ENCODE peak calls at places on chromosome 7, in nine cellular contexts. One of them, this sample, is unnamed.

GRCh38 chr7:74217455-74218342 is 7.9 kb downstream of the LAT2 start:
- DNase-seq in glutamatergic neuron: no peak
- DNase-seq in fibroblast of pulmonary artery: no peak
- DNase-seq in HFFc6: no peak
- DNase-seq in B cell: peak
- DNase-seq in foreskin keratinocyte: no peak
- DNase-seq in H1: no peak
- DNase-seq in AG09309: no peak
- DNase-seq in tibial artery: no peak
- DNase-seq in this sample: no peak

GRCh38 chr7:146961617-146962016 is 845.0 kb downstream of the CNTNAP2 start:
- DNase-seq in glutamatergic neuron: no peak
- DNase-seq in fibroblast of pulmonary artery: peak
- DNase-seq in HFFc6: no peak
- DNase-seq in B cell: no peak
- DNase-seq in foreskin keratinocyte: peak
- DNase-seq in H1: no peak
- DNase-seq in AG09309: peak
- DNase-seq in tibial artery: no peak
- DNase-seq in this sample: peak

GRCh38 chr7:151452141-151452571 is 12.2 kb upstream of the CRYGN start:
- DNase-seq in glutamatergic neuron: no peak
- DNase-seq in fibroblast of pulmonary artery: no peak
- DNase-seq in HFFc6: no peak
- DNase-seq in B cell: no peak
- DNase-seq in foreskin keratinocyte: no peak
- DNase-seq in H1: no peak
- DNase-seq in AG09309: no peak
- DNase-seq in tibial artery: no peak
- DNase-seq in this sample: no peak

GRCh38 chr7:76071316-76072242 is 23.7 kb downstream of the MDH2 start:
- DNase-seq in glutamatergic neuron: no peak
- DNase-seq in fibroblast of pulmonary artery: peak
- DNase-seq in HFFc6: no peak
- DNase-seq in B cell: no peak
- DNase-seq in foreskin keratinocyte: no peak
- DNase-seq in H1: peak
- DNase-seq in AG09309: no peak
- DNase-seq in tibial artery: no peak
- DNase-seq in this sample: no peak

GRCh38 chr7:74289018-74289659 is at the start of gene CLIP2:
- DNase-seq in glutamatergic neuron: peak
- DNase-seq in fibroblast of pulmonary artery: peak
- DNase-seq in HFFc6: peak
- DNase-seq in B cell: peak
- DNase-seq in foreskin keratinocyte: peak
- DNase-seq in H1: peak
- DNase-seq in AG09309: no peak
- DNase-seq in tibial artery: peak
- DNase-seq in this sample: peak

GRCh38 chr7:74379938-74380337 is 73.8 kb upstream of the GTF2IRD1 start:
- DNase-seq in glutamatergic neuron: no peak
- DNase-seq in fibroblast of pulmonary artery: no peak
- DNase-seq in HFFc6: no peak
- DNase-seq in B cell: no peak
- DNase-seq in foreskin keratinocyte: no peak
- DNase-seq in H1: no peak
- DNase-seq in AG09309: no peak
- DNase-seq in tibial artery: peak
- DNase-seq in this sample: no peak

GRCh38 chr7:27693794-27694193 is 31.1 kb upstream of the HIBADH start:
- DNase-seq in glutamatergic neuron: no peak
- DNase-seq in fibroblast of pulmonary artery: peak
- DNase-seq in HFFc6: no peak
- DNase-seq in B cell: no peak
- DNase-seq in foreskin keratinocyte: no peak
- DNase-seq in H1: no peak
- DNase-seq in AG09309: no peak
- DNase-seq in tibial artery: no peak
- DNase-seq in this sample: no peak

GRCh38 chr7:70042533-70042932 is 444.3 kb downstream of the AUTS2 start:
- DNase-seq in glutamatergic neuron: no peak
- DNase-seq in fibroblast of pulmonary artery: peak
- DNase-seq in HFFc6: no peak
- DNase-seq in B cell: no peak
- DNase-seq in foreskin keratinocyte: peak
- DNase-seq in H1: no peak
- DNase-seq in AG09309: peak
- DNase-seq in tibial artery: no peak
- DNase-seq in this sample: no peak

GRCh38 chr7:45180084-45180986 is 22.7 kb downstream of the RAMP3 start:
- DNase-seq in glutamatergic neuron: no peak
- DNase-seq in fibroblast of pulmonary artery: no peak
- DNase-seq in HFFc6: no peak
- DNase-seq in B cell: no peak
- DNase-seq in foreskin keratinocyte: no peak
- DNase-seq in H1: no peak
- DNase-seq in AG09309: no peak
- DNase-seq in tibial artery: peak
- DNase-seq in this sample: no peak

GRCh38 chr7:45179666-45180065 is 22.1 kb downstream of the RAMP3 start:
- DNase-seq in glutamatergic neuron: no peak
- DNase-seq in fibroblast of pulmonary artery: no peak
- DNase-seq in HFFc6: no peak
- DNase-seq in B cell: no peak
- DNase-seq in foreskin keratinocyte: no peak
- DNase-seq in H1: no peak
- DNase-seq in AG09309: no peak
- DNase-seq in tibial artery: peak
- DNase-seq in this sample: no peak

GRCh38 chr7:45176886-45177731 is 19.5 kb downstream of the RAMP3 start:
- DNase-seq in glutamatergic neuron: no peak
- DNase-seq in fibroblast of pulmonary artery: no peak
- DNase-seq in HFFc6: no peak
- DNase-seq in B cell: peak
- DNase-seq in foreskin keratinocyte: no peak
- DNase-seq in H1: no peak
- DNase-seq in AG09309: no peak
- DNase-seq in tibial artery: peak
- DNase-seq in this sample: no peak

GRCh38 chr7:45177801-45178200 is 20.2 kb downstream of the RAMP3 start:
- DNase-seq in glutamatergic neuron: no peak
- DNase-seq in fibroblast of pulmonary artery: no peak
- DNase-seq in HFFc6: no peak
- DNase-seq in B cell: peak
- DNase-seq in foreskin keratinocyte: no peak
- DNase-seq in H1: no peak
- DNase-seq in AG09309: no peak
- DNase-seq in tibial artery: peak
- DNase-seq in this sample: no peak

DNA sequence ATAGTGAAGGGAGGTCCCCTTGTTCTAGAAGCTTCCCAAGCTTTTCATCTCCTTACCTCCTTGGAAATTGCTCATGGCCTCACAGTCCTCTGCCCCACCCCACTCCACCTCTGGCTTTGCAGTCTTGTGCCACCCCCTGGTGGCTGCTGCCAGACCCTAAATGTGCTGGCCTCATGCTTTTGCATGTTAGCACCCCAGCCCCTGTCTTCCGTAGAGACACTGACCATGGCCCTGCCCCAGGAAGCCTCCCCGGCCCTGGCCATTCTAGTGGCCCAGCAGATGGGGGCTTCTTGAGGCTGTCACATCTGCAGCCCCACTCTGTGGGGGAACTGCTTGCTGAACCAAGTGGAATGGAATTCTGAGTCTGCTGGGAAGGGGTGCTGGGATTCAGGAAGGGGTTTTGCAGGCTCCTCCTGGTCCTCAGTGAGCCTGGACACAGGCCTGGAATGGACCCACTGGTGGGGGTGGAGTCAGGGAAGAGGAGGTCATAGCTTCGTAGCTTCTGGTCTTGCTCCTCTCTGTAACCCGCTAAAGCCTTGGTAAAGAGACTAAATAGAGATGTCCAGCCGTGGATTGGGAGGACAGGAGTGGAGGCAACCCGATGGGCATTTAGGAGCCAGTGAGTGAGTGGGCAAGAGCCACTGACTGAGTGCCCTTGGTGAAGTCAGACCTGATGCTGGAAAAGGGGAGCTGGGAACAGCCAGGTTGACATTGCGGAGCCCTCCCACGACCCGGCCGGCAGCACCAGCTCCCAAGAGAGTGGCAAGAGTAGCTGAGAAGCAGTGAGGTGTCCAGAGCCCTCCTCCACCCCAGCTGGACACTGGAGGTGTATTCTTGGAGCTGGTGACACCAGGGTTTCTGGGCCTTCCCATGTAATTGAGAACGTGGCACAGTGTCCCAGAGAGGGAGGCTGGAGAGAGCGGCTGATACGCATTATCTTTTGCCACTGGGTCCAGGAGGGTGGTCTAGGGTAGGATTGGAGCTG is 20.9 kb downstream of the RAMP3 start:
- DNase-seq in glutamatergic neuron: no peak
- DNase-seq in fibroblast of pulmonary artery: no peak
- DNase-seq in HFFc6: no peak
- DNase-seq in B cell: no peak
- DNase-seq in foreskin keratinocyte: no peak
- DNase-seq in H1: no peak
- DNase-seq in AG09309: no peak
- DNase-seq in tibial artery: peak
- DNase-seq in this sample: peak
- TF ChIP-seq CTCF in glutamatergic neuron: no peak
- TF ChIP-seq CTCF in fibroblast of pulmonary artery: no peak
- TF ChIP-seq CTCF in HFFc6: peak
- TF ChIP-seq CTCF in B cell: no peak
- TF ChIP-seq CTCF in foreskin keratinocyte: peak
- TF ChIP-seq CTCF in H1: peak
- TF ChIP-seq CTCF in AG09309: no peak
- TF ChIP-seq CTCF in tibial artery: no peak
- TF ChIP-seq CTCF in this sample: no peak

DNA sequence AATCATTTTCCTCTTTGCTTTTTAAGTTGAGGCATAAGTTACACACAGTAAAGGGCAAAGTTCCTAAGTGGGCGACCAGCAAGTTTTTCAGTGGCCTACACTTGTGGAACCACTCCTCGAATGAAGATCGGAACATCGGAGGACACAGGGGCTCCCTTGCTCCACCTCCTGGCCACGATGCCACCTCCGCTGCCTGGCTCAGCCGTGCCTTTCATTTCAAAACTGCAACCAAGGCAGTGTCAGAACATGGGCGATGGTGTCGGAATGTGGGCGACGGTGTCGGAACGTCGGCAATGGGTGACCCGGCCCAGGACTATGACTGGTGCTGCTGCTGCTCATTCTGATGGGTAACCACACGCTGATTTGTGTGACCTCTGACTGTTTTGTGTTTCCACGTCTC is 9.6 kb upstream of the VIPR2 start:
- DNase-seq in glutamatergic neuron: no peak
- DNase-seq in fibroblast of pulmonary artery: no peak
- DNase-seq in HFFc6: no peak
- DNase-seq in B cell: no peak
- DNase-seq in foreskin keratinocyte: no peak
- DNase-seq in H1: no peak
- DNase-seq in AG09309: no peak
- DNase-seq in tibial artery: no peak
- DNase-seq in this sample: no peak
- TF ChIP-seq CTCF in glutamatergic neuron: no peak
- TF ChIP-seq CTCF in fibroblast of pulmonary artery: no peak
- TF ChIP-seq CTCF in HFFc6: no peak
- TF ChIP-seq CTCF in B cell: no peak
- TF ChIP-seq CTCF in foreskin keratinocyte: no peak
- TF ChIP-seq CTCF in H1: no peak
- TF ChIP-seq CTCF in AG09309: no peak
- TF ChIP-seq CTCF in tibial artery: no peak
- TF ChIP-seq CTCF in this sample: no peak

DNA sequence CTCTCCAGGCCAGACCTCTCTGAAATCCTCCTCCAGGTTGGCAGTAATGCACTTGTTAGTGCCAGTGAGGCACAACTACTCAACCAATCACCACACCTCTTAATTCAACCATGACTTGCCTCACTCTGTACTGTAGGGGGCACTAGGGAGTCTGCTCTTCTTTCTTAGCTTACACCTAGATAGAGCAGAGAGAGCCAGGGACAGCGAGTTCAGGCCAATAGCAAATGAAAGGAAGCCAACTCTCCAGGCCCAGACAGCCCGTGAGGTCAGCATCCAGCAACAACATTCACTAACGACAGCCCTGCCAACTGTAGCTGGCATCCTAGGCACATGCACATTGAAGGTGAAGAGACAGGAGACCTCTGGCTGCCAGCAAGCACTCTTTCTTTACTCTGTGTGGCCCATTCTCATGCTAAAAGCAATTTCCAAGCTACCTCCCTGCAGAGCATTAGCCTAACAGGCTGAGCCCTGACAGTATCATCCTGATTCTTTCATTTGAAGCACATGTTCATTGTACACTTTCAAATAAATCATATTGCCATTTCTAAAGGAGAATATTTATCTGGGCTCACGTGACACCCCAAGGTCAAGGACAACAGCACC is 136.3 kb downstream of the DPY19L1 start:
- DNase-seq in glutamatergic neuron: no peak
- DNase-seq in fibroblast of pulmonary artery: peak
- DNase-seq in HFFc6: no peak
- DNase-seq in B cell: no peak
- DNase-seq in foreskin keratinocyte: no peak
- DNase-seq in H1: peak
- DNase-seq in AG09309: no peak
- DNase-seq in tibial artery: no peak
- DNase-seq in this sample: peak
- TF ChIP-seq CTCF in glutamatergic neuron: peak
- TF ChIP-seq CTCF in fibroblast of pulmonary artery: peak
- TF ChIP-seq CTCF in HFFc6: no peak
- TF ChIP-seq CTCF in B cell: no peak
- TF ChIP-seq CTCF in foreskin keratinocyte: peak
- TF ChIP-seq CTCF in H1: peak
- TF ChIP-seq CTCF in AG09309: no peak
- TF ChIP-seq CTCF in tibial artery: no peak
- TF ChIP-seq CTCF in this sample: peak

GRCh38 chr7:33742521-33742920 is 162.8 kb upstream of the BMPER start:
- DNase-seq in glutamatergic neuron: no peak
- DNase-seq in fibroblast of pulmonary artery: peak
- DNase-seq in HFFc6: no peak
- DNase-seq in B cell: no peak
- DNase-seq in foreskin keratinocyte: no peak
- DNase-seq in H1: no peak
- DNase-seq in AG09309: no peak
- DNase-seq in tibial artery: no peak
- DNase-seq in this sample: peak

GRCh38 chr7:33745934-33746333 is 159.4 kb upstream of the BMPER start:
- DNase-seq in glutamatergic neuron: no peak
- DNase-seq in fibroblast of pulmonary artery: peak
- DNase-seq in HFFc6: no peak
- DNase-seq in B cell: no peak
- DNase-seq in foreskin keratinocyte: no peak
- DNase-seq in H1: no peak
- DNase-seq in AG09309: no peak
- DNase-seq in tibial artery: no peak
- DNase-seq in this sample: peak

GRCh38 chr7:33742999-33743587 is 162.2 kb upstream of the BMPER start:
- DNase-seq in glutamatergic neuron: no peak
- DNase-seq in fibroblast of pulmonary artery: no peak
- DNase-seq in HFFc6: no peak
- DNase-seq in B cell: no peak
- DNase-seq in foreskin keratinocyte: no peak
- DNase-seq in H1: no peak
- DNase-seq in AG09309: no peak
- DNase-seq in tibial artery: no peak
- DNase-seq in this sample: no peak

GRCh38 chr7:33743594-33743993 is 161.7 kb upstream of the BMPER start:
- DNase-seq in glutamatergic neuron: no peak
- DNase-seq in fibroblast of pulmonary artery: peak
- DNase-seq in HFFc6: no peak
- DNase-seq in B cell: no peak
- DNase-seq in foreskin keratinocyte: peak
- DNase-seq in H1: no peak
- DNase-seq in AG09309: peak
- DNase-seq in tibial artery: no peak
- DNase-seq in this sample: peak

GRCh38 chr7:33744293-33744692 is 161.0 kb upstream of the BMPER start:
- DNase-seq in glutamatergic neuron: no peak
- DNase-seq in fibroblast of pulmonary artery: peak
- DNase-seq in HFFc6: no peak
- DNase-seq in B cell: no peak
- DNase-seq in foreskin keratinocyte: no peak
- DNase-seq in H1: no peak
- DNase-seq in AG09309: no peak
- DNase-seq in tibial artery: no peak
- DNase-seq in this sample: peak
- TF ChIP-seq CTCF in glutamatergic neuron: peak
- TF ChIP-seq CTCF in fibroblast of pulmonary artery: peak
- TF ChIP-seq CTCF in HFFc6: peak
- TF ChIP-seq CTCF in B cell: no peak
- TF ChIP-seq CTCF in foreskin keratinocyte: peak
- TF ChIP-seq CTCF in H1: peak
- TF ChIP-seq CTCF in AG09309: peak
- TF ChIP-seq CTCF in tibial artery: peak
- TF ChIP-seq CTCF in this sample: peak

This sample was measured in MCF 10A.